ENCODE peak calls at places on chromosomes 4 and X, in six cellular contexts. J is PC-3, B is HCT116, G is substantia nigra, T is PC-9, V is psoas muscle. M is an unnamed sample.

GRCh38 chr4:156830356-156830755 is 141.2 kb downstream of the PDGFC start:
- DNase-seq in V (no peak), J (peak), G (no peak), B (no peak), T (no peak), M (no peak)

GRCh38 chr4:24236532-24236931 is 346.7 kb upstream of the PPARGC1A start:
- DNase-seq in T (no peak), J (no peak), V (no peak), B (no peak), G (no peak), M (no peak)

GRCh38 chr4:132227349-132228165 is 921.5 kb upstream of the PCDH10 start:
- DNase-seq in J (peak), B (peak), G (no peak), T (no peak), V (no peak), M (no peak)

GRCh38 chr4:170651786-170652185 is 562.0 kb upstream of the AADAT start:
- DNase-seq in V (no peak), J (peak), G (no peak), B (no peak), T (no peak), M (no peak)

GRCh38 chr4:165355900-165356300 is 22.9 kb upstream of the CPE start:
- DNase-seq in T (no peak), V (no peak), G (peak), B (peak), J (peak), M (no peak)

GRCh38 chr4:186190456-186191265 is 706 bp upstream of the CYP4V2 start:
- DNase-seq in T (no peak), G (peak), J (no peak), V (no peak), B (no peak), M (peak)

GRCh38 chr4:4994312-4995097 is 24.8 kb downstream of the CYTL1 start:
- DNase-seq in T (no peak), B (no peak), G (no peak), V (no peak), J (no peak), M (no peak)

GRCh38 chr4:159389756-159390155 is 286.9 kb downstream of the RAPGEF2 start:
- DNase-seq in B (no peak), J (no peak), T (no peak), G (no peak), V (no peak), M (no peak)

GRCh38 chrX:21907250-21907649 is 33.3 kb upstream of the SMS start:
- DNase-seq in G (no peak), B (no peak), V (no peak), J (no peak), T (no peak), M (no peak)

GRCh38 chr4:78190078-78190477 is 133.0 kb downstream of the FRAS1 start:
- DNase-seq in G (no peak), J (no peak), V (no peak), T (no peak), B (no peak), M (no peak)

GRCh38 chr4:121273191-121273590 is 107.6 kb downstream of the QRFPR start:
- DNase-seq in G (no peak), T (no peak), B (no peak), V (no peak), J (no peak), M (no peak)

GRCh38 chr4:27407616-27408015 is 547.0 kb downstream of the STIM2 start:
- DNase-seq in J (no peak), T (no peak), V (no peak), G (no peak), B (no peak), M (no peak)

GRCh38 chr4:19164334-19164733 is 1087.4 kb upstream of the SLIT2 start:
- DNase-seq in V (no peak), G (no peak), B (no peak), T (no peak), J (no peak), M (no peak)

GRCh38 chr4:110073045-110073845 is 125.2 kb downstream of the ELOVL6 start:
- DNase-seq in T (no peak), B (no peak), V (no peak), J (no peak), G (no peak), M (no peak)

GRCh38 chr4:13866881-13867280 is 239.4 kb upstream of the BOD1L1 start:
- DNase-seq in J (peak), V (no peak), T (no peak), B (no peak), G (no peak), M (no peak)

GRCh38 chrX:43643662-43644061 is 12.4 kb upstream of the MAOA start:
- DNase-seq in V (no peak), T (no peak), J (no peak), B (no peak), G (no peak), M (no peak)

GRCh38 chr4:43411226-43411625 is 518.7 kb downstream of the GRXCR1 start:
- DNase-seq in V (no peak), G (no peak), B (no peak), T (no peak), J (no peak), M (no peak)

GRCh38 chr4:118823471-118823870 is 12.5 kb downstream of the SEC24D start:
- DNase-seq in J (peak), T (peak), V (no peak), G (no peak), B (peak), M (no peak)

GRCh38 chr4:7535619-7536018 is 100.9 kb upstream of the PSAPL1 start:
- DNase-seq in T (no peak), G (no peak), B (no peak), J (no peak), V (no peak), M (no peak)

GRCh38 chr4:132123870-132124623 is 1025.0 kb upstream of the PCDH10 start:
- DNase-seq in B (peak), J (no peak), V (no peak), T (no peak), G (no peak), M (no peak)

GRCh38 chrX:37685452-37686347 is at the start of gene XK:
- DNase-seq in T (peak), V (peak), G (peak), B (peak), J (peak), M (peak)

GRCh38 chrX:274904-275475 is 6.2 kb upstream of the PLCXD1 start:
- DNase-seq in G (no peak), T (no peak), B (no peak), V (peak), J (no peak), M (no peak)

GRCh38 chr4:140096921-140097320 is 57.1 kb downstream of the MAML3 start:
- DNase-seq in G (no peak), J (no peak), V (no peak), T (no peak), B (no peak), M (no peak)

GRCh38 chr4:145207934-145208333 is 27.5 kb upstream of the OTUD4 start:
- DNase-seq in B (no peak), J (no peak), G (no peak), T (no peak), V (no peak), M (no peak)

GRCh38 chrX:110404376-110404775 is 45.7 kb downstream of the RTL9 start:
- DNase-seq in T (no peak), V (no peak), B (no peak), G (no peak), J (no peak), M (no peak)

GRCh38 chrX:150757371-150757770 is 64.2 kb downstream of the MTMR1 start:
- DNase-seq in V (no peak), T (no peak), G (no peak), J (no peak), B (no peak), M (no peak)

GRCh38 chr4:81522711-81523110 is 51.0 kb upstream of the RASGEF1B start:
- DNase-seq in G (no peak), T (no peak), J (no peak), B (no peak), V (no peak), M (no peak)

GRCh38 chr4:81527709-81528108 is 56.0 kb upstream of the RASGEF1B start:
- DNase-seq in V (no peak), J (no peak), G (no peak), B (no peak), T (no peak), M (no peak)

GRCh38 chr4:81521708-81522107 is 50.0 kb upstream of the RASGEF1B start:
- DNase-seq in V (no peak), J (no peak), T (no peak), G (no peak), B (no peak), M (no peak)

GRCh38 chr4:81527115-81527514 is 55.4 kb upstream of the RASGEF1B start:
- DNase-seq in J (no peak), V (peak), T (no peak), G (peak), B (no peak), M (no peak)

GRCh38 chr4:81523672-81524436 is 52.1 kb upstream of the RASGEF1B start:
- DNase-seq in G (no peak), B (no peak), V (no peak), T (no peak), J (no peak), M (no peak)
- H3K27ac ChIP-seq in G (peak), B (no peak), V (no peak), T (no peak), J (no peak), M (no peak)

GRCh38 chr4:102525099-102525498 is 23.9 kb downstream of the NFKB1 start:
- DNase-seq in G (no peak), T (no peak), V (no peak), B (no peak), J (no peak), M (no peak)
- H3K27ac ChIP-seq in G (no peak), T (no peak), V (no peak), B (no peak), J (no peak), M (no peak)

GRCh38 chr4:38190717-38191178 is 230.6 kb downstream of the PTTG2 start:
- DNase-seq in G (no peak), B (no peak), V (peak), J (peak), T (no peak), M (peak)
- H3K27ac ChIP-seq in G (peak), B (peak), V (peak), J (peak), T (peak), M (peak)

GRCh38 chrX:17656556-17656955 is 80.7 kb upstream of the SCML1 start:
- DNase-seq in B (no peak), J (no peak), T (no peak), G (no peak), V (no peak), M (no peak)

GRCh38 chrX:17656035-17656418 is 81.3 kb upstream of the SCML1 start:
- DNase-seq in J (no peak), T (no peak), V (no peak), G (no peak), B (no peak), M (no peak)

GRCh38 chrX:17655232-17656034 is 81.9 kb upstream of the SCML1 start:
- DNase-seq in J (no peak), B (no peak), T (no peak), G (peak), V (no peak), M (no peak)

GRCh38 chrX:17654116-17654515 is 83.2 kb upstream of the SCML1 start:
- DNase-seq in T (no peak), B (no peak), V (no peak), G (no peak), J (no peak), M (no peak)
- H3K27ac ChIP-seq in T (no peak), B (no peak), V (no peak), G (no peak), J (no peak), M (no peak)

GRCh38 chr4:184287697-184288255 is 70.1 kb upstream of the ENPP6 start:
- DNase-seq in T (peak), G (no peak), J (peak), V (no peak), B (no peak), M (no peak)

GRCh38 chr4:184284336-184284690 is 66.6 kb upstream of the ENPP6 start:
- DNase-seq in V (no peak), B (no peak), J (no peak), T (no peak), G (no peak), M (no peak)

GRCh38 chr4:184284742-184285141 is 67.1 kb upstream of the ENPP6 start:
- DNase-seq in V (no peak), G (no peak), T (no peak), J (no peak), B (no peak), M (no peak)

GRCh38 chr4:184288451-184289178 is 70.9 kb upstream of the ENPP6 start:
- DNase-seq in V (no peak), T (no peak), B (no peak), J (no peak), G (no peak), M (no peak)

DNA sequence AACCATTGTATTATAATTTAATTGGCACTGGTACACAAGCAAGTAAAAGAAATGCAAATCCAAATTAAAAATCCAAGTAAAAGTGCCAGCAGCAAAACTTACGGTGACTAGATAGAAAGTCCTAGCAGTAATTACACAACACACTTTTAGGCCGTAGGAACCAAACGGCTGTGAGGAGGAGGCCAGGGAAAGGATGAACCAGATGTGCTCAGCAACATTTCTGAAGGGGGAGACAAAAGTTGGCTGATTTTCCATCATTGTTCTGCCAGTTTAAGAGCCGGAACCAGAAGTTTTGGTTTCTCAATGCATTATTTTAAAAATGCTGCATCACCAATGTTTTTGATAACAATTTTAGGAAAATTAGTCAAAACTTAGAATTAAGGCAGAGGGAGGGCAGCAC is 68.7 kb upstream of the ENPP6 start:
- DNase-seq in V (no peak), T (no peak), B (no peak), J (no peak), G (no peak), M (no peak)
- H3K27ac ChIP-seq in V (no peak), T (no peak), B (no peak), J (no peak), G (peak), M (no peak)

DNA sequence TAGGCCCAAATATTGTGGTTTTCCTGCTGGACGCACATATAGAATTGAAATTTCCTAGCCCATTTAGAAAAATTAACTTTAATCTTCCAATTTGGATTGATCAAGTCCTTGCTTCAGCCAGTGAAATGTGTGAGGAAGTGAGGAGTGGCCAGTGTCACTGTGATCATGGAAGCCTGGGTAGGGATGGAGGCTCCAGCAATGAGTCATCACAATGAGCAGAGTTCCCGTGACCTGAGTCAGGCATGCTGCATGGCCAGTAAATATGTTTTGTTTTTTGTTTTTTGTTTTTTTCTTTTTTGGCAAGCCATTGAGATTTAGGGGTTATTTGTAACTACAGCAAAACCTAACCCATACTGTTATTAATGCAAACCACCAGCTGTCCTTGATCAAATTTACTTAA is 52.1 kb downstream of the IDS start:
- DNase-seq in G (no peak), B (peak), T (peak), V (no peak), J (peak), M (peak)
- H3K27ac ChIP-seq in G (no peak), B (no peak), T (no peak), V (no peak), J (no peak), M (no peak)

GRCh38 chrX:72349190-72349589 is 43.5 kb upstream of the CITED1 start:
- DNase-seq in G (no peak), B (no peak), J (no peak), V (no peak), T (no peak), M (no peak)

GRCh38 chrX:72351606-72352338 is 46.1 kb upstream of the CITED1 start:
- DNase-seq in B (no peak), J (no peak), T (no peak), G (no peak), V (no peak), M (peak)

GRCh38 chrX:72348247-72348979 is 42.7 kb upstream of the CITED1 start:
- DNase-seq in G (no peak), B (no peak), J (no peak), T (no peak), V (no peak), M (no peak)

GRCh38 chrX:72347366-72347765 is 41.7 kb upstream of the CITED1 start:
- DNase-seq in V (peak), G (no peak), T (no peak), J (no peak), B (no peak), M (no peak)

DNA sequence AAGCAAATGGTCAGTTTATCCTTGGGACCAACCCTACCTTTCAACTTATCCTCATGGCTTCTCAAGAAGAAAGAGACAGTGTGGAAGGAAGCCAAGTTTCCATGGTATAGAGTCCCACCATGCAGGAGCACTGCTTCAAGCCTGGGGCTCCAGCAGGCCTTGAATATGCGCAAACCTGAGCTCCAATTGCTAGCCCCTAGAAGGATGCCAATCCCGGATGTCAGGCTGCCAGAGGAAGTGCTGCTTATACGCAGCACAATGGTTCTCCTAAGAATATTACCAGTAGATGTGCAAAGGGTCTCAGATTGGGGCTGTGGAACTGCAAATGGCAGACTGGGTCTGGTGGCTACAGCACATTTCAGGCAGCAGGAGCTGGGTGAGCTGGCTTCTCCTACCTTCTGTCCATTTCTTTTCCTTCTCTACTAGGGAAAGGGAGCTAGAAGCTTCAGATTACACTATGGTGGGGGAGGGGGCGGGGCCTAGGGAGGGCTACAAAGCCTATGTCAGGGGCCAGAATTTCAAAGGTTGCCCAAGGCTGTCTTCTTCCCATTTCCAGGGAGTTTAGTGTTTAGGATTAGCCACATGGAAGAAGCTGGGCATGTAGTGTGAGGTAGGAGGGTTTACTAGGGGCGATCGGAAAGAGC is 40.7 kb upstream of the CITED1 start:
- DNase-seq in J (no peak), T (no peak), B (no peak), G (no peak), V (no peak), M (no peak)
- H3K27ac ChIP-seq in J (no peak), T (no peak), B (no peak), G (no peak), V (no peak), M (no peak)

GRCh38 chr4:3303840-3304715 is 11.3 kb downstream of the RGS12 start:
- DNase-seq in J (no peak), B (no peak), T (no peak), V (no peak), G (no peak), M (no peak)

GRCh38 chr4:3303445-3303824 is 10.6 kb downstream of the RGS12 start:
- DNase-seq in V (no peak), T (no peak), G (no peak), B (no peak), J (no peak), M (no peak)

GRCh38 chr4:3306465-3306864 is 13.6 kb downstream of the RGS12 start:
- DNase-seq in B (no peak), J (no peak), G (no peak), V (no peak), T (no peak), M (no peak)

GRCh38 chr4:3305610-3306371 is 13.0 kb downstream of the RGS12 start:
- DNase-seq in V (no peak), T (no peak), B (no peak), J (no peak), G (peak), M (no peak)

GRCh38 chr4:3304831-3305609 is 12.2 kb downstream of the RGS12 start:
- DNase-seq in G (peak), V (no peak), B (no peak), T (no peak), J (no peak), M (no peak)
- H3K27ac ChIP-seq in G (peak), V (no peak), B (no peak), T (no peak), J (no peak), M (peak)

DNA sequence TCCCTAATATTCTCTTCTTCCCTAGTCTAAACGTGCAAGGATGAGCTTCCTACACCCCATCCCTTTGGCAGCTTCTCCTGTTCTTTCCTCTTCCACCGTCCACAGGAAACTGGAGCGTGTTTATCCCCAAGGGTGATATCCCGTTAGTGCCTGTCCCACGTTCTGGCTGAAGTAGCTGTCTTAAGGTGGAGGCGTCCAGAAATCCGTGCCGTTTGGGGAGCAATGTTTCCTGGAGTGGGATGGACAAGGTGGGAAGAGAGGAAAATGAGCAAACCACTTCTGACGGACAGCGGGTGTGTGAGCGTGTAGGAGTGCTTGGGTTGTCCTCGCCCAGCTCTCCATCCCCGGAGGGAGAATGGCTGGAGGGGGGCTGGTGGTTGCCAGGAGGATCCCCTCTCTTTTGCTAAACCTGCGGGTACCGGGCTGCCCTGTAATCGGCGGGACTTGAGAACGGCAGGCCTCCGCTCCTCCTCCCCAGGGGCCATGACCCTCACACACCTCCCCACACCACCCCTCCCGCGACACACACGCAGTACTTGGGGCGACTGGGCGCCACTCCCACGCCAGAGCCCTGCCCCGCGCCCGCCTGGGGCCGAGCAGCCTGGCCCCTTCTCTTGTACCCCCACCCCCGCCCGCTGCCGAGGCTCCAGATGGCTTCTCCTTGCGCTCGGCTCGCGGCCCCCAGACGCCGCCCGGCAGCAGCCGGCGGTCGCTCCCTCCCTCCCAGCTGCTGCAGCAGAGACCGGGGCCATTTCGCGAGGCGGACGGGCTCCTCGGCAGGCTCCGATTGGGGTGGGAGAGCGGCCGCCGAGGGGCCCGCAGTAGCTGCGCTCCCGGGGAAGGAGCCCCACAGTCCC is 13.9 kb upstream of the PRDM8 start:
- DNase-seq in T (no peak), J (no peak), V (peak), G (no peak), B (no peak), M (no peak)
- H3K27ac ChIP-seq in T (no peak), J (peak), V (peak), G (peak), B (no peak), M (no peak)

GRCh38 chr4:48642421-48643144 is 137.5 kb downstream of the FRYL start:
- DNase-seq in V (no peak), T (no peak), J (no peak), B (no peak), G (no peak), M (no peak)
- H3K27ac ChIP-seq in V (no peak), T (no peak), J (no peak), B (no peak), G (peak), M (no peak)